ENCODE peak calls at places on chromosomes 1 and 21, in eight cellular contexts. G is breast epithelium, M is endothelial cell of umbilical vein, D is esophagus muscularis mucosa, O is sigmoid colon, U is Panc1, Z is prostate gland, F is spleen. B is an unnamed sample.

GRCh38 chr1:85578321-85579295 is 2.0 kb upstream of the CCN1 start:
- DNase-seq in Z (no peak), M (peak; percentile 92), U (peak; percentile 73), D (peak; percentile 82), G (no peak), O (no peak), F (no peak), B (no peak)

GRCh38 chr1:162688931-162689330 is 56.7 kb downstream of the DDR2 start:
- DNase-seq in G (no peak), Z (no peak), O (peak; percentile 68), M (no peak), F (no peak), U (no peak), D (no peak), B (no peak)

GRCh38 chr1:1858382-1859086 is 32.4 kb downstream of the GNB1 start:
- DNase-seq in D (peak; percentile 94), O (peak; percentile 88), G (no peak), F (peak; percentile 78), U (no peak), M (peak; percentile 98), Z (peak; percentile 87), B (no peak)

GRCh38 chr1:32228771-32229170 is 6.6 kb downstream of the EIF3I start:
- DNase-seq in D (no peak), F (no peak), Z (no peak), M (no peak), U (no peak), O (no peak), G (no peak), B (no peak)

GRCh38 chr1:59204001-59204400 is 92.9 kb upstream of the FGGY start:
- DNase-seq in M (peak; percentile 78), O (no peak), F (no peak), D (no peak), G (no peak), Z (peak; percentile 50), U (no peak), B (no peak)

GRCh38 chr1:50633465-50633864 is 210.2 kb upstream of the DMRTA2 start:
- DNase-seq in M (no peak), F (no peak), Z (no peak), O (no peak), U (no peak), G (no peak), D (no peak), B (no peak)

GRCh38 chr21:17119466-17120297 is 393.2 kb upstream of the CXADR start:
- DNase-seq in Z (no peak), U (no peak), O (no peak), D (no peak), M (no peak), G (no peak), F (no peak), B (no peak)

GRCh38 chr1:28240024-28240423 is 4.1 kb downstream of the ATP5IF1 start:
- DNase-seq in F (no peak), O (no peak), M (no peak), Z (no peak), U (no peak), G (no peak), D (no peak), B (no peak)

GRCh38 chr1:71653952-71654351 is 573.1 kb upstream of the ZRANB2 start:
- DNase-seq in D (no peak), U (no peak), F (no peak), Z (no peak), G (no peak), M (no peak), O (no peak), B (no peak)

GRCh38 chr1:29789221-29789909 is 553.0 kb downstream of the PTPRU start:
- DNase-seq in F (peak; percentile 38), M (no peak), U (no peak), G (no peak), Z (peak; percentile 1), D (no peak), O (no peak), B (no peak)

GRCh38 chr1:35264861-35265260 is 3.6 kb upstream of the ZMYM4 start:
- DNase-seq in O (no peak), Z (peak; percentile 68), U (no peak), F (no peak), G (peak; percentile 53), D (no peak), M (peak; percentile 64), B (no peak)

GRCh38 chr1:2523191-2523890 is 3.1 kb downstream of the PANK4 start:
- DNase-seq in M (no peak), O (no peak), U (no peak), Z (no peak), G (no peak), F (no peak), D (no peak), B (peak; percentile 76)

GRCh38 chr1:53642607-53643006 is 96.4 kb downstream of the GLIS1 start:
- DNase-seq in G (peak; percentile 5), D (no peak), F (peak; percentile 55), U (no peak), Z (no peak), M (no peak), O (peak; percentile 29), B (no peak)

GRCh38 chr1:49163041-49163440 is 386.4 kb upstream of the BEND5 start:
- DNase-seq in U (peak; percentile 4), G (no peak), O (no peak), D (no peak), Z (no peak), M (no peak), F (no peak), B (no peak)

GRCh38 chr1:94562502-94563260 is 21.1 kb upstream of the F3 start:
- DNase-seq in O (no peak), U (no peak), D (no peak), G (no peak), Z (peak; percentile 69), F (no peak), M (no peak), B (peak; percentile 82)

GRCh38 chr1:67192902-67193301 is 26.6 kb downstream of the IL23R start:
- DNase-seq in G (no peak), F (no peak), D (no peak), M (no peak), Z (no peak), O (no peak), U (no peak), B (no peak)

DNA sequence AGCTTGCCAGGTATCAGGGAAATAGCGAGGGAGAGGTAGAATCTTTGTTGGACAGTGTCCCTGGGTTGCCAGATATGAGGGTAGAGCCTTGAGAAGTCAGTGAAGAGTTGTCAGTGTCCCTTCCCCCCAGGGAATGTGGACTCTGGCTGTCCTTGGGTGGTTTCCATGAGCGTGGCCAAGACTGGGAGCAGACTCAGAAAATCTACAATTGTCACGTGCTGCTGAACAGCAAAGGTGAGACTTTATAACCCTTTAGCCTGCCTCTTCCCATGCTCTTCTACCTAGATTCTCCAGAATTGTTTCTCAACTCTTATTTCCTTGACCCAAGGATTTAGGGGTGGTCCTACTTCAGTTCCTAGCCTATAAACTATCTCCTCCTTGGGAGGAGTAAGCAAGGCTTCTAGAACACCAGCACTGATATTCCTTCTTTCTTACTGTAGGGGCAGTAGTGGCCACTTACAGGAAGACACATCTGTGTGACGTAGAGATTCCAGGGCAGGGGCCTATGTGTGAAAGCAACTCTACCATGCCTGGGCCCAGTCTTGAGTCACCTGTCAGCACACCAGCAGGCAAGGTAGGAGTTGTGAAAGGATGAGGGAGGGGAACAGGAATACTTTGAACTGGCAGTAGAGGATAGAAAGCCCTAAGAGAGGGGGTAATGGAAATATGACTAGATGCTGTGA is 1.6 kb downstream of the NIT1 start:
- DNase-seq in Z (no peak), U (no peak), D (no peak), F (no peak), O (peak; percentile 73), G (no peak), M (peak; percentile 55), B (peak; percentile 32)
- TF ChIP-seq POLR2AphosphoS5 in Z (no peak), U (no peak), D (peak; percentile 47), F (peak; percentile 52), O (no peak), G (peak; percentile 8), M (peak; percentile 15), B (no peak)

GRCh38 chr1:63590161-63590560 is 3.0 kb upstream of the PGM1 start:
- DNase-seq in M (peak; percentile 10), Z (no peak), G (no peak), O (no peak), U (no peak), F (no peak), D (no peak), B (no peak)

GRCh38 chr1:63593887-63594617 is 841 bp downstream of the PGM1 start:
- DNase-seq in D (no peak), Z (peak; percentile 69), O (peak; percentile 80), M (peak; percentile 15), U (peak; percentile 28), G (peak; percentile 68), F (peak; percentile 93), B (peak; percentile 92)

GRCh38 chr1:63592536-63593302 is 492 bp upstream of the PGM1 start:
- DNase-seq in O (no peak), U (peak; percentile 18), F (no peak), Z (no peak), D (no peak), M (no peak), G (no peak), B (no peak)

GRCh38 chr1:63595435-63595834 is 2.2 kb downstream of the PGM1 start:
- DNase-seq in M (no peak), G (no peak), Z (no peak), F (no peak), U (no peak), D (no peak), O (no peak), B (no peak)

GRCh38 chr1:63593303-63593886 is at the start of gene PGM1:
- DNase-seq in Z (peak; percentile 68), U (peak; percentile 24), O (peak; percentile 86), D (peak; percentile 94), F (peak; percentile 96), G (peak; percentile 70), M (peak; percentile 69), B (peak; percentile 95)
- TF ChIP-seq POLR2AphosphoS5 in Z (peak; percentile 4), U (peak; percentile 70), O (peak; percentile 37), D (peak; percentile 53), F (no peak), G (no peak), M (peak; percentile 61), B (peak; percentile 66)

GRCh38 chr1:39954870-39955546 is at the start of gene MFSD2A:
- DNase-seq in Z (peak; percentile 89), U (no peak), G (peak; percentile 92), D (peak; percentile 97), O (peak; percentile 95), F (peak; percentile 95), M (peak; percentile 91), B (peak; percentile 94)
- TF ChIP-seq POLR2AphosphoS5 in Z (peak; percentile 66), U (no peak), G (peak; percentile 54), D (peak; percentile 69), O (peak; percentile 79), F (peak; percentile 87), M (peak; percentile 59), B (peak; percentile 68)

DNA sequence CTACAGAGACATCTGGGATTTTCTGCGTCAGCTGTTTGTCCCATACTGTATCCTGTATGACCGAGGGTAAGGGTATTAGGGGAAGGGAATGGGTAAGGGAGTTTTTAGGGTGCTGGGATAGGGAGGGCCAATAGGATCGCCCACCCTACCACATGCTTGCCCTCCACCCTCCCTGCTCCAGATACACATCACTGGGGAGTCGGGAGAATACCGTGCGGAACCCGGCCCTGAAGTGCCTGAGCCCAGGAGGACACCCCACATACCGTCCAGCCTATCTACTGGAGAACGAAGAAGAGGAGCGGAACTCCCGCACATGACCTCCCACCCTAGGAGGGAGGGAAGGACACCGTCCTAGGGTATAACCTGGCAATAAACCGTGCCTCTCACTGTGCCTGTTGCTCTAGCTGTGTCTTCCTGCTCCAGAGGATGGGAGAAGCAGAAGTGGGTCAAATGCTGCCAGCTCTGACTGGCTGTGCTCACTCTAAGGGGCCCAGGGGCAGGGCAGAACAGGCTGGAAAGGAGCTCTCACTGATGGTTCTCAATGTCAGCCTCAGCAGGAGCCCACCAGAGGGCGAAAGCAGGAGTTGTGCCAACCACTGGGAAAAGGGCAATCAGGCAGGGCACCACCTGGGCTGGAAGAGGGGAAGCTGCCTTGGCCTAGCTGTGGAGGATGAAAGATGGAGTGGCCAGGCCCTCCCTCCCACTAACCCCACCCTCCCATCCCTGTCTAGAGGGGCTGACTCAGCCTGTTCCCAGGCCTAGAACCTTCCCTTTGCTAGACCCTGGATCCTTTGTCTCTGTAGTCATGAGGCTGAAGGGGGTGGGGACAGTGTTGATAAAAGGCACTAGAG is 440 bp upstream of the LENEP start:
- DNase-seq in M (no peak), D (no peak), Z (no peak), U (no peak), O (no peak), F (peak; percentile 41), G (no peak), B (no peak)
- TF ChIP-seq POLR2AphosphoS5 in M (peak; percentile 41), D (no peak), Z (no peak), U (peak; percentile 31), O (no peak), F (no peak), G (no peak), B (no peak)

B was measured in upper lobe of left lung.